ENCODE peak calls at places on chromosomes 7 and 10, in six cellular contexts. C, M, L, H, S and I are unnamed samples.

GRCh38 chr7:5266148-5267028 is 16.4 kb upstream of the SLC29A4 start:
- DNase-seq in C (no peak), M (no peak), L (no peak), H (no peak), S (no peak), I (peak)

GRCh38 chr7:39951156-39951942 is 1.3 kb downstream of the CDK13 start:
- DNase-seq in C (peak), M (peak), L (peak), H (peak), S (no peak), I (peak)

GRCh38 chr7:919924-920341 is 34.5 kb downstream of the ADAP1 start:
- DNase-seq in C (peak), M (no peak), L (no peak), H (peak), S (no peak), I (no peak)

GRCh38 chr7:120802751-120803150 is 55.2 kb downstream of the TSPAN12 start:
- DNase-seq in C (no peak), M (no peak), L (no peak), H (no peak), S (no peak), I (no peak)

GRCh38 chr10:88990528-88991160 is at the start of gene FAS:
- DNase-seq in C (peak), M (peak), L (peak), H (peak), S (no peak), I (peak)

GRCh38 chr10:70348228-70348850 is 34.1 kb downstream of the LRRC20 start:
- DNase-seq in C (no peak), M (peak), L (peak), H (no peak), S (no peak), I (peak)

GRCh38 chr7:138890467-138890781 is 90.8 kb downstream of the KIAA1549 start:
- DNase-seq in C (no peak), M (no peak), L (no peak), H (no peak), S (no peak), I (no peak)

GRCh38 chr10:106722524-106722923 is 442.0 kb downstream of the SORCS1 start:
- DNase-seq in C (no peak), M (no peak), L (no peak), H (no peak), S (no peak), I (no peak)

GRCh38 chr10:96292971-96293909 is 11.0 kb upstream of the DNTT start:
- DNase-seq in C (no peak), M (peak), L (peak), H (no peak), S (peak), I (no peak)

GRCh38 chr7:23476286-23477169 is 6.2 kb upstream of the IGF2BP3 start:
- DNase-seq in C (no peak), M (no peak), L (no peak), H (no peak), S (no peak), I (no peak)

GRCh38 chr10:91190388-91190870 is 30.0 kb upstream of the PCGF5 start:
- DNase-seq in C (no peak), M (peak), L (no peak), H (no peak), S (no peak), I (no peak)

GRCh38 chr7:151968357-151968756 is 12.1 kb downstream of the GALNTL5 start:
- DNase-seq in C (no peak), M (no peak), L (no peak), H (peak), S (no peak), I (no peak)

GRCh38 chr7:104809906-104810305 is 204.1 kb upstream of the KMT2E start:
- DNase-seq in C (no peak), M (no peak), L (no peak), H (no peak), S (no peak), I (no peak)